ENCODE peak calls at places on chromosomes 16 and 17, in six cellular contexts. V, E, G, X, O and I are unnamed samples.

GRCh38 chr17:64599187-64599676 is 62.9 kb downstream of the SMURF2 start:
- DNase-seq in X (no peak), G (no peak), V (no peak), E (no peak), O (peak; percentile 61), I (peak; percentile 36)

GRCh38 chr17:81418710-81419332 is 23.6 kb downstream of the BAHCC1 start:
- DNase-seq in E (no peak), G (no peak), O (no peak), V (no peak), X (no peak), I (no peak)

GRCh38 chr16:72677662-72678447 is 370.1 kb downstream of the ZFHX3 start:
- DNase-seq in E (no peak), O (no peak), V (no peak), X (no peak), G (no peak), I (no peak)

GRCh38 chr16:50902457-50902856 is 160.6 kb downstream of the CYLD start:
- DNase-seq in V (no peak), O (peak; percentile 40), X (no peak), G (peak; percentile 40), E (no peak), I (no peak)

GRCh38 chr17:3528604-3529511 is 28.8 kb downstream of the TRPV3 start:
- DNase-seq in O (peak; percentile 39), X (no peak), E (no peak), V (no peak), G (no peak), I (no peak)

GRCh38 chr17:18980682-18981384 is 23.7 kb downstream of the FAM83G start:
- DNase-seq in G (peak; percentile 31), O (no peak), V (no peak), E (no peak), X (no peak), I (no peak)

GRCh38 chr17:27535975-27536374 is 79.7 kb downstream of the KSR1 start:
- DNase-seq in G (no peak), O (no peak), V (no peak), E (no peak), X (no peak), I (no peak)

GRCh38 chr17:46854515-46854914 is 3.1 kb downstream of the WNT9B start:
- DNase-seq in X (no peak), G (no peak), V (no peak), E (no peak), O (no peak), I (no peak)

GRCh38 chr17:45824475-45824874 is 20.2 kb upstream of the SPPL2C start:
- DNase-seq in E (no peak), V (no peak), O (no peak), X (no peak), G (no peak), I (no peak)

GRCh38 chr16:66434619-66435430 is 7.7 kb downstream of the BEAN1 start:
- DNase-seq in V (no peak), E (no peak), X (no peak), G (no peak), O (peak; percentile 37), I (no peak)

GRCh38 chr16:57386381-57386951 is 14.2 kb downstream of the CX3CL1 start:
- DNase-seq in V (no peak), G (no peak), E (no peak), O (no peak), X (no peak), I (no peak)

GRCh38 chr16:27243725-27244362 is 24.7 kb downstream of the NSMCE1 start:
- DNase-seq in G (no peak), X (no peak), V (no peak), E (no peak), O (no peak), I (no peak)

GRCh38 chr16:78530283-78530682 is 430.8 kb downstream of the WWOX start:
- DNase-seq in E (no peak), V (no peak), O (no peak), X (no peak), G (no peak), I (no peak)

GRCh38 chr17:45233423-45233924 is 11.8 kb downstream of the FMNL1 start:
- DNase-seq in V (no peak), X (no peak), G (no peak), E (no peak), O (no peak), I (no peak)

GRCh38 chr17:29579866-29580771 is 9.3 kb downstream of the GIT1 start:
- DNase-seq in E (peak; percentile 75), O (peak; percentile 89), G (peak; percentile 78), V (peak; percentile 88), X (peak; percentile 78), I (peak; percentile 82)

GRCh38 chr17:7987112-7987893 is 15.1 kb upstream of the GUCY2D start:
- DNase-seq in G (no peak), V (no peak), O (no peak), E (no peak), X (no peak), I (no peak)

GRCh38 chr16:82133798-82134197 is 36.2 kb downstream of the MPHOSPH6 start:
- DNase-seq in X (no peak), G (no peak), O (no peak), E (no peak), V (no peak), I (no peak)

GRCh38 chr17:61897548-61898180 is 30.1 kb downstream of the INTS2 start:
- DNase-seq in G (no peak), X (no peak), E (no peak), O (no peak), V (no peak), I (no peak)

GRCh38 chr16:10539793-10540192 is 40.6 kb downstream of the EMP2 start:
- DNase-seq in E (no peak), O (no peak), V (no peak), X (no peak), G (no peak), I (no peak)

GRCh38 chr16:68436581-68436980 is 11.7 kb downstream of the SMPD3 start:
- DNase-seq in G (no peak), O (peak; percentile 58), E (no peak), X (no peak), V (no peak), I (no peak)
- TF ChIP-seq CTCF in G (peak; percentile 29), O (peak; percentile 75), E (no peak), X (peak; percentile 64), V (peak; percentile 11), I (no peak)

GRCh38 chr17:38606646-38607611 is 1.2 kb upstream of the SRCIN1 start:
- DNase-seq in O (no peak), E (peak; percentile 70), V (no peak), G (no peak), X (no peak), I (no peak)
- TF ChIP-seq CTCF in O (no peak), E (no peak), V (no peak), G (no peak), X (no peak), I (peak; percentile 20)

GRCh38 chr17:78314683-78315354 is 45.1 kb downstream of the SOCS3 start:
- DNase-seq in X (no peak), O (no peak), G (no peak), E (no peak), V (no peak), I (no peak)
- TF ChIP-seq CTCF in X (peak; percentile 33), O (peak; percentile 2), G (no peak), E (peak; percentile 9), V (no peak), I (no peak)

GRCh38 chr16:31092330-31092729 is 2.3 kb downstream of the VKORC1 start:
- DNase-seq in V (no peak), O (no peak), E (no peak), G (no peak), X (no peak), I (no peak)
- TF ChIP-seq CTCF in V (no peak), O (no peak), E (no peak), G (no peak), X (no peak), I (no peak)

GRCh38 chr16:89199241-89200123 is 855 bp downstream of the SLC22A31 start:
- DNase-seq in O (no peak), V (no peak), X (no peak), E (no peak), G (no peak), I (no peak)
- TF ChIP-seq CTCF in O (no peak), V (no peak), X (no peak), E (no peak), G (no peak), I (no peak)

DNA sequence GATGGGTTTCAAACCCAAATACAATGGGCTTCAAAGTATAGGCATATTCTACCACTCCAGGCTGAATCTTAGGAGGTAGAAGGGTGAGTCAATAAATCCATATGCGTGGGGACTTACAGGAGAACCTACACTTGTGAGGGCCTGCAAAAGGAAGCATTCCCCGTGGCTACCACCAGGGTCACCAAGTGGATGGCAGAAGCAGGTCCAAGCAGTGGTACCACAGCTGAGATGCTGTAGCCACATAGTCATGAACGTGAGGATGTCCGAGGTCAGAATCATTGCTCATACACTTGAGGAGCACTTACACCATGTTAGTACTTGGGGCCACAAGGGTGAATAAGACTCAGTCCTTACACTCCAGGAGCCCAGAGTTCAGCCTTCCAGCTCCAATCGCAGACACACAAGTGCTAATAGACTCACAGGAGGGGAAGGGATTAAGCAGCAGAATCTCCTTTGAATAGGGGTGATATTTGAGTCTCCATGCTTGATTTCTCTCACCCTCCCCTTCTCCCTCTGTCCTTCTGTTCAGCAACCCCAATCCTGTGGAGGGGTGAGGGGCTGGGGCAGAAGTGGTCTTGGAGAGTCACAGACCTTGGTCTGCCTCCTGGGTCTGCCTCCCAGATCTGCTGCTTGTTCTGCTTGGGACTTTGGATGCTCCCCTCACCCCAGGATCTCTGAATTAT is 42.5 kb upstream of the ASIC2 start:
- DNase-seq in X (peak; percentile 4), O (peak; percentile 9), G (no peak), V (no peak), E (no peak), I (no peak)
- TF ChIP-seq CTCF in X (peak; percentile 46), O (peak; percentile 31), G (no peak), V (no peak), E (no peak), I (no peak)

GRCh38 chr16:4510747-4511426 is 27.7 kb downstream of the CDIP1 start:
- DNase-seq in V (no peak), E (no peak), G (no peak), O (peak; percentile 34), X (no peak), I (no peak)

GRCh38 chr16:4513086-4513860 is 25.3 kb downstream of the CDIP1 start:
- DNase-seq in X (no peak), V (no peak), E (no peak), G (no peak), O (no peak), I (no peak)

GRCh38 chr16:4512473-4512872 is 26.1 kb downstream of the CDIP1 start:
- DNase-seq in G (no peak), V (no peak), X (no peak), E (no peak), O (no peak), I (no peak)

GRCh38 chr16:4510131-4510530 is 28.4 kb downstream of the CDIP1 start:
- DNase-seq in V (no peak), E (no peak), X (no peak), G (no peak), O (no peak), I (no peak)

DNA sequence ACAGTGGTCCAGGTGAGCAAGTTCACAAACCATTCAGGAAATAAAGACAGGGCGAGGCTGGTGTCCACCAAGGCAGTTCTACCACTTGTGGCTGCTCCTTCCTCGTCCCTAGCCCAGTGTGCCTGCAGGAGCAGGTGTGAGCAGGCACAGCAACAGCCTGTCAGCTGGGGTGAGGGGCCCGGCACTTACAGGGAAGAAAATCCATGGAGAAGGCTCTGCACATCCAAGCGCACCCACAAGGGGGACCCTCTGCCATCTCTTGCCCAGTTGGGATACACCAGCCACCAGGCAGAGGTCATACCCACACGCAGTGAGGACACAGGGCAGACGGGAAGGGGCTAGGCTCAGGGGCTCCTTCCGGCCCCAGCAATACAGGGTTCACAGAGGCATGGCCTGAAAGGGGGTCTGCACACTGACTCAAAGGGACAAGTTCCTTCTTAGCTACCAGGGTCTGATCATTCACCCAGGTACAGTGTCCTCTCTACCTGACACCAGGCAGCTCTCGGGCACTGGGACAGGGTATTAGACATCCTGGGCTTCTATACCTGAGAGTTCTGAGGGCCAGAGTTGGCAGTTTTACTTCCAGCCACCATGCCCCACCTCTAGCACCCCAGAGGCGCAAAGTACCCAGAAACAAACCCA is 27.0 kb downstream of the CDIP1 start:
- DNase-seq in E (peak; percentile 67), G (peak; percentile 89), X (peak; percentile 67), O (peak; percentile 59), V (peak; percentile 74), I (no peak)
- TF ChIP-seq CTCF in E (peak; percentile 37), G (peak; percentile 59), X (peak; percentile 64), O (peak; percentile 64), V (peak; percentile 53), I (no peak)